ENCODE peak calls at places on chromosomes 4 and X, in ten cellular contexts. I, P, K, L, U, T, N, V, F and S are unnamed samples.

GRCh38 chrX:70979136-70979762 is 48.4 kb upstream of the SLC7A3 start:
- DNase-seq in V (no peak), T (no peak), I (peak; percentile 50), L (peak; percentile 9), P (no peak), K (no peak), F (no peak), U (no peak), N (peak; percentile 20), S (no peak)

GRCh38 chrX:31546130-31546529 is 474.3 kb upstream of the FTHL17 start:
- DNase-seq in I (no peak), K (no peak), T (no peak), U (no peak), F (no peak), P (no peak), L (no peak), V (no peak), N (no peak), S (no peak)

GRCh38 chr4:39323836-39324235 is 42.3 kb downstream of the RFC1 start:
- DNase-seq in L (no peak), F (no peak), T (no peak), P (no peak), I (no peak), N (no peak), V (no peak), K (no peak), U (no peak), S (no peak)

GRCh38 chr4:1375051-1375721 is 28.2 kb downstream of the UVSSA start:
- DNase-seq in T (no peak), L (no peak), I (no peak), K (no peak), F (no peak), U (no peak), N (no peak), P (no peak), V (no peak), S (no peak)

GRCh38 chrX:19624754-19625153 is 109.4 kb upstream of the MAP3K15 start:
- DNase-seq in K (no peak), P (peak; percentile 13), U (no peak), V (no peak), T (no peak), F (no peak), I (no peak), L (no peak), N (no peak), S (no peak)

GRCh38 chrX:84187501-84188319 is at the start of gene RPS6KA6:
- DNase-seq in F (peak; percentile 7), K (no peak), I (peak; percentile 39), V (no peak), N (no peak), U (no peak), T (no peak), L (peak; percentile 34), P (peak; percentile 86), S (peak; percentile 53)

GRCh38 chr4:108556588-108557200 is 63.7 kb upstream of the RPL34 start:
- DNase-seq in V (no peak), K (no peak), L (no peak), F (peak; percentile 35), N (peak; percentile 55), I (no peak), P (no peak), T (no peak), U (peak; percentile 56), S (no peak)

GRCh38 chr4:2933566-2934076 is 29.6 kb downstream of the NOP14 start:
- DNase-seq in T (no peak), V (no peak), L (no peak), N (no peak), P (no peak), U (no peak), I (no peak), F (no peak), K (no peak), S (peak; percentile 30)

GRCh38 chrX:111100191-111100590 is 4.2 kb downstream of the PAK3 start:
- DNase-seq in T (no peak), V (peak; percentile 24), I (peak; percentile 65), N (peak; percentile 48), F (no peak), L (peak; percentile 54), P (peak; percentile 10), U (peak; percentile 25), K (no peak), S (no peak)

GRCh38 chrX:43741843-43742573 is 85.9 kb downstream of the MAOA start:
- DNase-seq in K (no peak), U (no peak), F (no peak), P (no peak), T (no peak), N (peak; percentile 57), I (no peak), V (no peak), L (no peak), S (no peak)

GRCh38 chrX:103585421-103586313 is at the start of gene TCEAL4:
- DNase-seq in I (peak; percentile 83), P (peak; percentile 63), U (peak; percentile 49), T (no peak), V (peak; percentile 12), L (peak; percentile 50), F (peak; percentile 25), N (no peak), K (no peak), S (peak; percentile 51)

GRCh38 chr4:78529569-78530209 is 21.9 kb upstream of the ANXA3 start:
- DNase-seq in F (no peak), V (no peak), P (no peak), I (no peak), L (no peak), K (no peak), N (no peak), T (no peak), U (no peak), S (no peak)

GRCh38 chr4:159484049-159484448 is 381.2 kb downstream of the RAPGEF2 start:
- DNase-seq in L (no peak), V (no peak), T (no peak), U (no peak), K (no peak), P (no peak), N (no peak), F (no peak), I (no peak), S (no peak)

GRCh38 chrX:623268-623598 is 7.4 kb upstream of the SHOX start:
- DNase-seq in I (no peak), L (no peak), K (no peak), V (no peak), T (no peak), P (no peak), N (no peak), F (no peak), U (no peak), S (no peak)

GRCh38 chrX:133005038-133005437 is 46.6 kb upstream of the HS6ST2 start:
- DNase-seq in V (no peak), F (no peak), L (peak; percentile 15), P (no peak), K (no peak), N (peak; percentile 25), T (no peak), U (peak; percentile 1), I (no peak), S (no peak)